ENCODE peak calls at places on chromosomes 5 and 9, in seven cellular contexts. J is naive thymus-derived CD4-positive, alpha-beta T cell; W is NB4; S is colonic mucosa; Z is WTC11; O is IMR-90; F is NCI-H1105 treated with DMSO at 0.1 percent for 48 hours. Q is an unnamed sample.

GRCh38 chr5:10876345-10876744 is 115.3 kb upstream of the DAP start:
- DNase-seq in O (no peak), W (peak), F (no peak), S (no peak), Z (no peak), J (no peak), Q (no peak)

GRCh38 chr5:144142826-144143167 is 27.7 kb downstream of the YIPF5 start:
- DNase-seq in W (peak), O (no peak), S (no peak), J (no peak), F (no peak), Z (no peak), Q (no peak)

GRCh38 chr9:122190597-122191381 is 31.1 kb downstream of the MORN5 start:
- DNase-seq in O (peak), J (no peak), F (no peak), W (no peak), S (peak), Z (no peak), Q (no peak)

GRCh38 chr9:88535932-88536324 is 950 bp downstream of the NXNL2 start:
- DNase-seq in Z (peak), W (no peak), S (no peak), J (no peak), F (no peak), O (peak), Q (no peak)

GRCh38 chr5:68288756-68289134 is 73.2 kb downstream of the PIK3R1 start:
- DNase-seq in J (no peak), S (peak), W (no peak), Z (peak), F (peak), O (no peak), Q (no peak)

GRCh38 chr9:114503009-114503408 is 2.3 kb downstream of the WHRN start:
- DNase-seq in Z (no peak), F (peak), S (no peak), W (no peak), O (no peak), J (no peak), Q (no peak)

GRCh38 chr5:55307383-55308253 is at the start of the genes DHX29 and MTREX:
- DNase-seq in F (peak), W (peak), O (peak), Z (peak), S (peak), J (peak), Q (peak)

GRCh38 chr9:4734150-4734549 is 6.9 kb downstream of the AK3 start:
- DNase-seq in J (no peak), S (no peak), Z (no peak), W (no peak), O (no peak), F (no peak), Q (no peak)

GRCh38 chr5:159240301-159240870 is 22.7 kb upstream of the UBLCP1 start:
- DNase-seq in S (no peak), F (no peak), W (no peak), O (peak), J (no peak), Z (no peak), Q (no peak)

GRCh38 chr5:6583049-6583880 is 49.6 kb downstream of the NSUN2 start:
- DNase-seq in F (no peak), S (no peak), J (peak), O (no peak), W (no peak), Z (peak), Q (no peak)

GRCh38 chr9:81619353-81620008 is 69.9 kb downstream of the TLE1 start:
- DNase-seq in S (no peak), O (peak), F (no peak), W (no peak), J (no peak), Z (no peak), Q (no peak)

GRCh38 chr9:35529156-35529823 is 39.4 kb downstream of the RUSC2 start:
- DNase-seq in J (no peak), W (no peak), S (no peak), Z (no peak), O (no peak), F (no peak), Q (no peak)

GRCh38 chr5:149725296-149725695 is 4.8 kb upstream of the PPARGC1B start:
- DNase-seq in O (no peak), F (no peak), J (no peak), Z (no peak), S (no peak), W (no peak), Q (no peak)

GRCh38 chr9:69645488-69645887 is 26.7 kb downstream of the APBA1 start:
- DNase-seq in Z (peak), S (peak), F (peak), O (no peak), J (no peak), W (no peak), Q (no peak)

GRCh38 chr5:149995385-149996085 is 4.9 kb downstream of the TIGD6 start:
- DNase-seq in W (no peak), S (no peak), O (no peak), Z (no peak), J (no peak), F (no peak), Q (no peak)

GRCh38 chr5:147037517-147038205 is 159.1 kb upstream of the PPP2R2B start:
- DNase-seq in J (no peak), W (peak), S (no peak), Z (no peak), F (no peak), O (peak), Q (no peak)

Q was measured in CD4-positive, alpha-beta memory T cell.